ENCODE peak calls at places on chromosomes 2 and 18, in six cellular contexts. X, V, E, W, F and N are unnamed samples.

GRCh38 chr2:17643031-17643615 is 102.6 kb downstream of the VSNL1 start:
- DNase-seq in F (peak; percentile 66), W (peak; percentile 36), E (no peak), X (peak; percentile 98), V (no peak), N (peak; percentile 95)

GRCh38 chr18:5868218-5868904 is 27.0 kb downstream of the TMEM200C start:
- DNase-seq in W (peak; percentile 76), X (peak; percentile 88), E (peak; percentile 83), V (peak; percentile 78), F (peak; percentile 97), N (peak; percentile 78)

GRCh38 chr2:29014331-29014730 is 33.2 kb downstream of the TOGARAM2 start:
- DNase-seq in F (no peak), X (no peak), V (no peak), E (no peak), W (no peak), N (no peak)

GRCh38 chr2:154978244-154978643 is 279.7 kb downstream of the KCNJ3 start:
- DNase-seq in V (no peak), F (no peak), X (no peak), E (no peak), W (no peak), N (no peak)

GRCh38 chr2:173151671-173152398 is 76.2 kb downstream of the MAP3K20 start:
- DNase-seq in W (no peak), E (no peak), F (no peak), V (no peak), X (peak; percentile 90), N (peak; percentile 73)

GRCh38 chr2:239832995-239833727 is 192.0 kb downstream of the NDUFA10 start:
- DNase-seq in V (peak; percentile 12), X (no peak), E (no peak), W (peak; percentile 35), F (no peak), N (no peak)

GRCh38 chr2:48278590-48278989 is 251.4 kb upstream of the STON1 start:
- DNase-seq in W (no peak), V (no peak), X (no peak), F (peak; percentile 60), E (no peak), N (no peak)

GRCh38 chr2:17476820-17477219 is 41.4 kb downstream of the RAD51AP2 start:
- DNase-seq in V (no peak), F (no peak), X (no peak), E (no peak), W (no peak), N (no peak)

GRCh38 chr2:231490801-231491200 is 26.5 kb upstream of the NCL start:
- DNase-seq in V (no peak), E (no peak), F (no peak), W (no peak), X (no peak), N (no peak)

GRCh38 chr2:44333994-44334393 is 27.3 kb downstream of the PREPL start:
- DNase-seq in F (peak; percentile 14), W (no peak), E (no peak), V (no peak), X (no peak), N (no peak)

GRCh38 chr2:27776097-27776496 is 4.6 kb downstream of the MRPL33 start:
- DNase-seq in X (peak; percentile 53), V (no peak), F (peak; percentile 11), W (no peak), E (no peak), N (no peak)

GRCh38 chr2:187390891-187391290 is 57.2 kb downstream of the CALCRL start:
- DNase-seq in V (no peak), W (no peak), F (peak; percentile 60), E (no peak), X (peak; percentile 87), N (peak; percentile 39)

GRCh38 chr18:31819106-31819924 is 58.6 kb upstream of the SLC25A52 start:
- DNase-seq in W (peak; percentile 55), F (peak; percentile 92), X (peak; percentile 52), V (peak; percentile 58), E (peak; percentile 41), N (peak; percentile 58)

GRCh38 chr18:44035554-44035953 is 645.1 kb upstream of the SETBP1 start:
- DNase-seq in E (no peak), X (no peak), V (no peak), W (no peak), F (no peak), N (peak; percentile 56)

GRCh38 chr2:20180676-20181648 is 44.0 kb downstream of the SDC1 start:
- DNase-seq in F (peak; percentile 66), E (no peak), V (no peak), W (no peak), X (no peak), N (no peak)

GRCh38 chr2:236341066-236341465 is 76.9 kb upstream of the ASB18 start:
- DNase-seq in E (no peak), V (peak; percentile 22), F (no peak), X (no peak), W (no peak), N (no peak)

GRCh38 chr2:64283641-64284371 is 139.6 kb upstream of the PELI1 start:
- DNase-seq in X (no peak), E (no peak), W (no peak), V (no peak), F (peak; percentile 76), N (peak; percentile 80)

GRCh38 chr18:78711971-78712370 is 267.6 kb upstream of the SALL3 start:
- DNase-seq in F (no peak), V (no peak), E (no peak), W (no peak), X (no peak), N (no peak)

GRCh38 chr2:120539937-120540718 is 194.2 kb downstream of the INHBB start:
- DNase-seq in V (no peak), F (peak; percentile 94), X (peak; percentile 92), W (no peak), E (no peak), N (peak; percentile 95)

GRCh38 chr2:120949957-120950590 is 214.4 kb downstream of the GLI2 start:
- DNase-seq in X (peak; percentile 33), W (no peak), F (no peak), E (no peak), V (no peak), N (no peak)

GRCh38 chr2:95039410-95039809 is 13.9 kb downstream of the MAL start:
- DNase-seq in F (no peak), V (no peak), X (no peak), W (no peak), E (no peak), N (no peak)

GRCh38 chr2:58720033-58720769 is 479.1 kb upstream of the FANCL start:
- DNase-seq in X (no peak), V (no peak), E (no peak), W (no peak), F (no peak), N (no peak)

GRCh38 chr2:64698068-64698645 is 44.4 kb upstream of the SERTAD2 start:
- DNase-seq in V (no peak), X (no peak), E (no peak), W (no peak), F (peak; percentile 17), N (no peak)

DNA sequence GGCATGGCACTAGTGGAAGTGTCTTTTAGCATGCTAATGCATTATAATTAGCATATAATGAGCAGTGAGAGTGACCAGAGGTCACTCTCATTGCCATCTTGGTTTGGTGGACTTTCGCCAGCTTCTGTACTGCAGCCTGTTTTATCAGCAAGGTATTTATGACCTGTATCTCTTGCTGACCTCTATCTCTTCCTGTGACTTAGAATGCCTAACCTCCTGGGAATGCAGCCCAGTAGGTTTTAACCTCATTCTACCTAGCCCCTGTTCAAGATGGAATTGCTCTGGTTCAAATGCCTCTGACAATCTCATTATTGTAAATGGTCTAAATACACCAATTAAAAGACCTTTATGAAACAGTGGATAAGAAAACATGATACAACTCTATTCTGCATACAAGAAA is 114.2 kb upstream of the FIGN start:
- DNase-seq in X (no peak), E (no peak), V (no peak), W (no peak), F (peak; percentile 82), N (no peak)
- H4K91ac ChIP-seq in X (no peak overlapping the region), E (no peak overlapping the region), V (no peak overlapping the region), W (no peak overlapping the region), F (no peak overlapping the region), N (no peak overlapping the region)

GRCh38 chr2:101149241-101150192 is 1.7 kb downstream of the TBC1D8 start:
- DNase-seq in E (no peak), F (no peak), V (no peak), W (no peak), X (no peak), N (peak; percentile 17)
- H3K4ac ChIP-seq in E (no peak overlapping the region), F (no peak overlapping the region), V (no peak overlapping the region), W (no peak overlapping the region), X (no peak overlapping the region), N (no peak overlapping the region)

GRCh38 chr2:169280502-169280901 is 81.8 kb downstream of the LRP2 start:
- DNase-seq in W (no peak), E (no peak), F (no peak), X (no peak), V (no peak), N (no peak)

GRCh38 chr2:169287666-169288065 is 74.7 kb downstream of the LRP2 start:
- DNase-seq in W (no peak), X (no peak), F (no peak), V (no peak), E (no peak), N (no peak)

GRCh38 chr2:169290433-169290832 is 71.9 kb downstream of the LRP2 start:
- DNase-seq in X (no peak), E (no peak), F (no peak), V (no peak), W (no peak), N (no peak)

GRCh38 chr2:169286858-169287257 is 75.5 kb downstream of the LRP2 start:
- DNase-seq in V (no peak), F (no peak), X (no peak), W (no peak), E (peak; percentile 42), N (no peak)

DNA sequence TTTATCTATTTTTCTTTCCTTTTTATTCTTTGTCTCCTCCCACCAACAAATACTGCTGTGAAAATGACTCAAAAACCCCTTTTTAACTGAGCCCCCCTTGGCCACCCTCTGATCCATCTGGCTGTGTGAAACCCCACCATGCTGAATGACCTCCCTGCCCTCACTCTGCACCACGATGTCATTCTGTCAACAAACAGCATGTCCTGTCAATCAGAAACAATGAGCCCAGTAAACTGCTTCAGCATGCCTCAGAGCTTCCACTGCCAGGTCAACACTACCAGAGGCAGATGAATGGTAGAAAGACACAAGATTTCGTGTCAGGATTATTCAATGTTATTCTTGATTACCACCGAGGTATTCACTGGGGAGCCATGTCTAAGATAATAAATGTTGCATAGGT is 76.8 kb downstream of the LRP2 start:
- DNase-seq in W (no peak), F (no peak), E (peak; percentile 73), X (no peak), V (no peak), N (no peak)
- H4K91ac ChIP-seq in W (no peak overlapping the region), F (no peak overlapping the region), E (no peak overlapping the region), X (no peak overlapping the region), V (no peak overlapping the region), N (no peak overlapping the region)

DNA sequence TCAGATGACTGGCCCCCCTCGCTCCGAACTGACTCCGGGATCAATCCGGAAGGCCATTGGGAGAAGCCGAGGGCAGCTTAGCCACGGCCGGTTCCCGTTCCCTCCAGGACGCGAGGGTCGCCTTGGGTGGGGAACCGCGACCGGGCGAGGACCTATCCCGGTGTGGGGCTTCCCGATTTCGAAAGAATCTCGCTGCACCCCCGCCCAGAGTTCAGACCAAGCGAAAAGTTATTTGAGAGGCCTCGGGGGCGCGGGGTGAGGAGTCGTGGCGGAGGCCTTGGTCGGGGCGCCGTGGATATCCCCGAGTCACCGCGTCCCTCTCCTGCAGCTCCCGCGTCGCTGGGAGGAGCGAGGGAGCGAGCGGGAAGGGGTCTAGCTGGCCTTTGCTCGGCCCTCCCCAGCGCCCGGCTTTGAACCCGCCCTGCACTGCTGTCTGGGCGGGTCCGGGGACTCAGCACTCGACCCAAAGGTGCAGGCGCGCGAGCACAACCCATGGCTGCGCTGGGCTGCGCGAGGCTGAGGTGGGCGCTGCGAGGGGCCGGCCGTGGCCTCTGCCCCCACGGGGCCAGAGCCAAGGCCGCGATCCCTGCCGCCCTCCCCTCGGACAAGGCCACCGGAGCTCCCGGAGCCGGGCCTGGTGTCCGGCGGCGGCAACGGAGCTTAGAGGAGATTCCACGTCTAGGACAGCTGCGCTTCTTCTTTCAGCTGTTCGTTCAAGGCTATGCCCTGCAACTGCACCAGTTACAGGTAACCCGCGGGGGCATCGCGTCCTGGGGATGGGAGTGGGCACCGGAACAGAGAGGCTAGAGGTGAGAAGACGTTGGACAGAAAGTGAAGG is at the start of gene CYP27A1:
- DNase-seq in E (peak; percentile 24), V (peak; percentile 52), X (no peak), W (peak; percentile 70), F (peak; percentile 15), N (peak; percentile 33)
- H3K4ac ChIP-seq in E (no peak within 1 kb of the TSS), V (no peak within 1 kb of the TSS), X (peak within 1 kb of the TSS; percentile 68), W (peak within 1 kb of the TSS; percentile 69), F (no peak within 1 kb of the TSS), N (peak within 1 kb of the TSS; percentile 62)